ENCODE peak calls at places on chromosome 9, in seven cellular contexts. X is neuronal stem cell, F is IMR-90, U is mesenchymal stem cell, I is H9, H is trophoblast cell, Z is H1. M is an unnamed sample.

GRCh38 chr9:71121275-71122168 is at the start of gene TRPM3:
- DNase-seq in U (no peak), X (peak), I (peak), H (no peak), F (no peak), Z (peak), M (peak)

GRCh38 chr9:5002811-5003210 is 17.7 kb downstream of the JAK2 start:
- DNase-seq in F (peak), Z (no peak), I (no peak), U (no peak), X (no peak), H (no peak), M (no peak)

GRCh38 chr9:69812068-69813000 is 8.3 kb upstream of the CFAP95 start:
- DNase-seq in U (no peak), X (no peak), F (no peak), Z (no peak), I (no peak), H (no peak), M (no peak)

GRCh38 chr9:5041390-5042115 is 56.5 kb downstream of the JAK2 start:
- DNase-seq in X (no peak), Z (no peak), F (no peak), H (no peak), U (no peak), I (no peak), M (no peak)

GRCh38 chr9:78470741-78471140 is 173.8 kb downstream of the PSAT1 start:
- DNase-seq in U (no peak), Z (no peak), F (no peak), X (no peak), I (no peak), H (no peak), M (no peak)

GRCh38 chr9:108549184-108549583 is 306.6 kb downstream of the ACTL7B start:
- DNase-seq in Z (no peak), X (no peak), F (peak), U (peak), H (no peak), I (no peak), M (no peak)

GRCh38 chr9:88537743-88538055 is 2.7 kb downstream of the NXNL2 start:
- DNase-seq in X (peak), H (peak), F (peak), I (no peak), Z (no peak), U (peak), M (peak)

GRCh38 chr9:126834672-126835071 is 25.8 kb upstream of the ZBTB34 start:
- DNase-seq in X (no peak), U (no peak), H (no peak), F (no peak), Z (no peak), I (no peak), M (no peak)

GRCh38 chr9:133733074-133733408 is 5.1 kb downstream of the SARDH start:
- DNase-seq in F (no peak), I (no peak), H (no peak), U (no peak), X (no peak), Z (no peak), M (peak)

GRCh38 chr9:97555164-97555563 is 53.7 kb downstream of the TMOD1 start:
- DNase-seq in U (no peak), H (no peak), I (no peak), F (peak), Z (no peak), X (no peak), M (peak)

GRCh38 chr9:113220467-113221002 is 542 bp downstream of the FKBP15 start:
- DNase-seq in H (no peak), F (no peak), Z (no peak), I (no peak), X (peak), U (peak), M (no peak)

GRCh38 chr9:96171749-96172148 is 130.2 kb downstream of the HSD17B3 start:
- DNase-seq in F (no peak), I (no peak), Z (no peak), U (no peak), X (no peak), H (no peak), M (no peak)

GRCh38 chr9:96173640-96174039 is 128.3 kb downstream of the HSD17B3 start:
- DNase-seq in U (peak), F (no peak), H (no peak), X (no peak), I (no peak), Z (no peak), M (peak)

GRCh38 chr9:96175001-96175400 is 127.0 kb downstream of the HSD17B3 start:
- DNase-seq in F (no peak), Z (no peak), X (no peak), H (no peak), U (no peak), I (no peak), M (no peak)

GRCh38 chr9:96169901-96170300 is 132.1 kb downstream of the HSD17B3 start:
- DNase-seq in U (peak), F (no peak), X (no peak), Z (no peak), I (no peak), H (no peak), M (peak)

DNA sequence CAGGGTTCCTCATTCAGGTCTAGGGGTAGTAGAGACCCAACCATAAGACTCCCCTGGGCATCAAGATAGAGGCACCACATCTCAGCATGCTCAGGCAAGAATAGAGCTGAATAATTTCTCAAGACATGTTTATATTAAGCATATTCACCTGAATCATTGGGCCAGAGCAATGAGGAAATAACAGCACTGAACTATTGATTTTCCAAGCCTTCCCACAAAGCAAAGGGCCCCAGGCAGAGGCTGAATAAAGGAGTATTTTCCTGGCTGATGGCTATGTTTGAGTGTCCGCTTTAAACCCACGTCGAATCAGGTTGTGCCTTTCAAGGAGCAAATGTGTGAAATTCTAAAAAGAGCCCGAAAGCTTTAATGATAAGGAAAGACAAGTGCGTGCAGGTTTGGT is 129.2 kb downstream of the HSD17B3 start:
- DNase-seq in F (no peak), I (no peak), H (no peak), X (no peak), Z (no peak), U (no peak), M (no peak)
- H2AK5ac ChIP-seq in F (no peak), I (no peak), H (no peak), X (no peak), Z (no peak), U (no peak), M (no peak)

GRCh38 chr9:92671323-92671722 is 1.4 kb upstream of the IPPK start:
- DNase-seq in X (no peak), F (peak), Z (no peak), H (peak), I (no peak), U (peak), M (peak)
- H3K27ac ChIP-seq in X (no peak), F (peak), Z (no peak), H (no peak), I (no peak), U (peak), M (no peak)

DNA sequence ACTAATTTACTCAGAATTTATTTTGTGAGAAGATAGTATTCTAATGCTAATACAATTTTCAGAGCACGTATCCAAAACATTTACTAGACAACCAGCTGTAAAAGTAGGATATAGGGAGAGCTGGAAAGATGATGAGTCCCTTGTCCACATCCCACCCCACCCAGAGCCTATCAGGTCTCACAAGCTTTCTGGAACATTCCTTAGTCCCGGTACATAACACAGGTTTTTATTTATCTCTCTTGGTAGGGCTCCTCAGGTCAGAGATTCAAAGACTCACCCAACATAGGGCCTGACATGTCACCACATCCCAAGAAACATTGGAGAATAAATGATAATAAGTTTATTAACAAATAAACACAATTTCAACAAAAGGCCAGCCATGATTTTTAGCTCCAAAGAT is 13.8 kb upstream of the RAD23B start:
- DNase-seq in I (no peak), U (no peak), F (no peak), X (no peak), Z (no peak), H (no peak), M (no peak)
- H2AK5ac ChIP-seq in I (no peak), U (no peak), F (no peak), X (no peak), Z (no peak), H (no peak), M (no peak)

GRCh38 chr9:37583522-37584121 is 7.4 kb upstream of the FBXO10 start:
- DNase-seq in U (no peak), F (no peak), X (no peak), H (no peak), Z (no peak), I (no peak), M (no peak)

GRCh38 chr9:37587521-37587920 is 4.9 kb downstream of the TOMM5 start:
- DNase-seq in I (no peak), X (no peak), F (no peak), U (no peak), H (no peak), Z (no peak), M (no peak)

GRCh38 chr9:37582548-37583157 is 6.5 kb upstream of the FBXO10 start:
- DNase-seq in X (no peak), I (no peak), H (peak), Z (no peak), F (peak), U (peak), M (peak)
- H3K27ac ChIP-seq in X (no peak), I (no peak), H (no peak), Z (no peak), F (no peak), U (no peak), M (no peak)

GRCh38 chr9:14269911-14270310 is 44.0 kb downstream of the NFIB start:
- DNase-seq in Z (no peak), X (no peak), I (no peak), F (no peak), U (no peak), H (no peak), M (no peak)
- H2AK5ac ChIP-seq in Z (no peak), X (no peak), I (no peak), F (no peak), U (no peak), H (no peak), M (no peak)